ENCODE peak calls at places on chromosomes 16 and 17, in seven cellular contexts. D is lower lobe of right lung, V is HFF-Myc, P is H9, M is dorsolateral prefrontal cortex, J is GM13976, K is HFFc6. R is an unnamed sample.

GRCh38 chr16:75267631-75268264 is 16.3 kb upstream of the BCAR1 start:
- DNase-seq in D (peak; percentile 73), V (no peak), P (no peak), M (peak; percentile 71), J (no peak), K (peak; percentile 64), R (no peak)

GRCh38 chr17:19531780-19532501 is 1.7 kb upstream of the SLC47A1 start:
- DNase-seq in D (no peak), V (no peak), P (no peak), M (no peak), J (no peak), K (no peak), R (no peak)

GRCh38 chr17:59769891-59770290 is 62.4 kb downstream of the VMP1 start:
- DNase-seq in D (no peak), V (no peak), P (no peak), M (no peak), J (no peak), K (no peak), R (no peak)

GRCh38 chr17:78717431-78717980 is 64.6 kb downstream of the CYTH1 start:
- DNase-seq in D (no peak), V (no peak), P (no peak), M (peak; percentile 72), J (peak; percentile 18), K (peak; percentile 20), R (peak; percentile 57)

GRCh38 chr17:69466905-69467630 is 52.6 kb downstream of the MAP2K6 start:
- DNase-seq in D (no peak), V (peak; percentile 49), P (peak; percentile 80), M (no peak), J (no peak), K (no peak), R (peak; percentile 28)

GRCh38 chr17:80729016-80729415 is 184.4 kb downstream of the RPTOR start:
- DNase-seq in D (no peak), V (no peak), P (no peak), M (no peak), J (no peak), K (no peak), R (no peak)

GRCh38 chr17:28959471-28959871 is 8.2 kb upstream of the PHF12 start:
- DNase-seq in D (no peak), V (no peak), P (no peak), M (no peak), J (peak; percentile 14), K (no peak), R (no peak)

GRCh38 chr16:81523387-81524115 is 78.9 kb downstream of the CMIP start:
- DNase-seq in D (peak; percentile 36), V (no peak), P (no peak), M (peak; percentile 68), J (no peak), K (peak; percentile 74), R (no peak)

GRCh38 chr16:27430923-27431484 is 29.0 kb downstream of the IL21R start:
- DNase-seq in D (no peak), V (no peak), P (peak; percentile 21), M (no peak), J (peak; percentile 53), K (no peak), R (peak; percentile 10)

GRCh38 chr17:44829558-44830358 is at the start of gene GJC1:
- DNase-seq in D (no peak), V (no peak), P (peak; percentile 58), M (peak; percentile 23), J (peak; percentile 69), K (no peak), R (peak; percentile 74)

GRCh38 chr17:4554441-4554996 is 665 bp downstream of the MYBBP1A start:
- DNase-seq in D (peak; percentile 46), V (no peak), P (no peak), M (no peak), J (no peak), K (no peak), R (no peak)

GRCh38 chr16:76910931-76911330 is 280.1 kb upstream of the MON1B start:
- DNase-seq in D (no peak), V (no peak), P (no peak), M (no peak), J (no peak), K (no peak), R (no peak)

GRCh38 chr17:63435681-63436522 is 10.2 kb downstream of the CYB561 start:
- DNase-seq in D (no peak), V (no peak), P (peak; percentile 89), M (no peak), J (no peak), K (no peak), R (no peak)
- TF ChIP-seq CTCF in D (no peak), V (no peak), P (peak; percentile 50), M (no peak), J (no peak), K (peak; percentile 28), R (no peak)

GRCh38 chr16:57517397-57518367 is 18.7 kb downstream of the CCDC102A start:
- DNase-seq in D (no peak), V (no peak), P (no peak), M (no peak), J (no peak), K (no peak), R (no peak)
- TF ChIP-seq CTCF in D (no peak), V (no peak), P (no peak), M (no peak), J (no peak), K (no peak), R (no peak)

GRCh38 chr17:17402558-17402957 is 74.2 kb upstream of the MED9 start:
- DNase-seq in D (no peak), V (no peak), P (no peak), M (no peak), J (no peak), K (no peak), R (no peak)
- TF ChIP-seq CTCF in D (no peak), V (no peak), P (no peak), M (no peak), J (no peak), K (no peak), R (no peak)

GRCh38 chr17:16483021-16483645 is 8.9 kb downstream of the LRRC75A start:
- DNase-seq in D (no peak), V (no peak), P (no peak), M (no peak), J (no peak), K (no peak), R (no peak)

GRCh38 chr17:16482253-16482652 is 9.7 kb downstream of the LRRC75A start:
- DNase-seq in D (no peak), V (no peak), P (no peak), M (no peak), J (no peak), K (no peak), R (no peak)

GRCh38 chr17:16484445-16485169 is 7.4 kb downstream of the LRRC75A start:
- DNase-seq in D (no peak), V (no peak), P (peak; percentile 69), M (no peak), J (no peak), K (no peak), R (no peak)

GRCh38 chr17:16488572-16488997 is 3.4 kb downstream of the LRRC75A start:
- DNase-seq in D (no peak), V (no peak), P (peak; percentile 51), M (no peak), J (no peak), K (no peak), R (no peak)

GRCh38 chr17:16486373-16487250 is 5.4 kb downstream of the LRRC75A start:
- DNase-seq in D (peak; percentile 89), V (peak; percentile 27), P (peak; percentile 82), M (peak; percentile 81), J (no peak), K (peak; percentile 20), R (no peak)
- TF ChIP-seq CTCF in D (no peak), V (no peak), P (no peak), M (no peak), J (no peak), K (no peak), R (no peak)

GRCh38 chr17:67548693-67549092 is 169.0 kb upstream of the NOL11 start:
- DNase-seq in D (no peak), V (no peak), P (no peak), M (no peak), J (no peak), K (no peak), R (no peak)

GRCh38 chr17:67542219-67543114 is 165.4 kb downstream of the PITPNC1 start:
- DNase-seq in D (no peak), V (no peak), P (no peak), M (no peak), J (no peak), K (no peak), R (no peak)

GRCh38 chr17:67549787-67550186 is 167.9 kb upstream of the NOL11 start:
- DNase-seq in D (no peak), V (no peak), P (peak; percentile 31), M (no peak), J (no peak), K (no peak), R (no peak)

GRCh38 chr17:67544364-67544763 is 167.3 kb downstream of the PITPNC1 start:
- DNase-seq in D (no peak), V (no peak), P (no peak), M (no peak), J (no peak), K (no peak), R (no peak)

GRCh38 chr17:67546578-67547527 is 169.8 kb downstream of the PITPNC1 start:
- DNase-seq in D (peak; percentile 63), V (no peak), P (peak; percentile 47), M (peak; percentile 19), J (peak; percentile 81), K (no peak), R (no peak)
- TF ChIP-seq CTCF in D (no peak), V (no peak), P (no peak), M (no peak), J (no peak), K (no peak), R (no peak)

GRCh38 chr17:76397687-76398522 is 13.5 kb downstream of the SPHK1 start:
- DNase-seq in D (peak; percentile 91), V (peak; percentile 72), P (peak; percentile 95), M (peak; percentile 87), J (peak; percentile 90), K (peak; percentile 81), R (peak; percentile 98)

GRCh38 chr17:76398523-76399174 is 14.2 kb downstream of the SPHK1 start:
- DNase-seq in D (no peak), V (no peak), P (no peak), M (no peak), J (no peak), K (no peak), R (no peak)

GRCh38 chr17:76395980-76396379 is 11.6 kb downstream of the SPHK1 start:
- DNase-seq in D (no peak), V (no peak), P (no peak), M (no peak), J (no peak), K (no peak), R (no peak)

GRCh38 chr17:76399175-76400172 is 15.1 kb downstream of the SPHK1 start:
- DNase-seq in D (no peak), V (no peak), P (no peak), M (no peak), J (no peak), K (no peak), R (no peak)

GRCh38 chr17:76397184-76397583 is 12.8 kb downstream of the SPHK1 start:
- DNase-seq in D (no peak), V (no peak), P (no peak), M (no peak), J (no peak), K (no peak), R (no peak)
- TF ChIP-seq CTCF in D (no peak), V (peak; percentile 10), P (no peak), M (no peak), J (no peak), K (no peak), R (no peak)